ENCODE peak calls at places on chromosomes 6 and 20, in nine cellular contexts. K is AG09319; Y is AG04450; B is omental fat pad; F is uterus; D is NB4; X is pancreas; H is CD8-positive, alpha-beta T cell; Q is GM13976. R is an unnamed sample.

GRCh38 chr6:21263531-21264287 is 329.8 kb upstream of the SOX4 start:
- DNase-seq in K (no peak), Y (no peak), B (no peak), F (no peak), D (peak), X (no peak), H (no peak), Q (peak), R (no peak)

GRCh38 chr20:4781211-4781610 is 59.5 kb downstream of the PRND start:
- DNase-seq in K (no peak), Y (no peak), B (no peak), F (no peak), D (no peak), X (no peak), H (no peak), Q (no peak), R (no peak)

GRCh38 chr20:63453029-63453523 is 19.4 kb downstream of the KCNQ2 start:
- DNase-seq in K (no peak), Y (no peak), B (no peak), F (no peak), D (peak), X (no peak), H (no peak), Q (no peak), R (no peak)

GRCh38 chr20:60262967-60263603 is 304.9 kb downstream of the CDH26 start:
- DNase-seq in K (no peak), Y (no peak), B (no peak), F (no peak), D (peak), X (peak), H (peak), Q (peak), R (peak)

GRCh38 chr6:63441266-63441956 is 121.6 kb upstream of the LGSN start:
- DNase-seq in K (no peak), Y (no peak), B (no peak), F (no peak), D (no peak), X (no peak), H (no peak), Q (no peak), R (no peak)

GRCh38 chr6:45086685-45087084 is 241.4 kb upstream of the RUNX2 start:
- DNase-seq in K (no peak), Y (no peak), B (no peak), F (no peak), D (no peak), X (no peak), H (no peak), Q (no peak), R (no peak)

GRCh38 chr6:136089885-136090284 is 160.2 kb downstream of the MTFR2 start:
- DNase-seq in K (no peak), Y (no peak), B (no peak), F (no peak), D (no peak), X (no peak), H (no peak), Q (no peak), R (no peak)

GRCh38 chr6:3460253-3460652 is 3.4 kb upstream of the SLC22A23 start:
- DNase-seq in K (no peak), Y (no peak), B (no peak), F (no peak), D (no peak), X (no peak), H (no peak), Q (no peak), R (no peak)

GRCh38 chr6:27296106-27296783 is 15.8 kb downstream of the POM121L2 start:
- DNase-seq in K (no peak), Y (no peak), B (no peak), F (no peak), D (no peak), X (no peak), H (no peak), Q (no peak), R (no peak)

GRCh38 chr6:129605962-129606361 is 104.0 kb downstream of the ARHGAP18 start:
- DNase-seq in K (no peak), Y (no peak), B (no peak), F (no peak), D (no peak), X (no peak), H (no peak), Q (no peak), R (no peak)

GRCh38 chr6:20534906-20535305 is 649 bp downstream of the CDKAL1 start:
- DNase-seq in K (no peak), Y (no peak), B (no peak), F (no peak), D (peak), X (no peak), H (no peak), Q (no peak), R (no peak)

GRCh38 chr6:29720863-29721262 is 2.4 kb upstream of the HLA-F start:
- DNase-seq in K (no peak), Y (no peak), B (no peak), F (no peak), D (no peak), X (no peak), H (peak), Q (no peak), R (no peak)

GRCh38 chr20:61271273-61272221 is 19.5 kb downstream of the CDH4 start:
- DNase-seq in K (no peak), Y (no peak), B (no peak), F (no peak), D (no peak), X (no peak), H (no peak), Q (no peak), R (no peak)

GRCh38 chr20:58890454-58891075 is 38.0 kb downstream of the GNAS start:
- DNase-seq in K (peak), Y (no peak), B (no peak), F (peak), D (peak), X (peak), H (peak), Q (peak), R (peak)

GRCh38 chr20:40438161-40438835 is 250.7 kb downstream of the MAFB start:
- DNase-seq in K (no peak), Y (no peak), B (no peak), F (no peak), D (no peak), X (no peak), H (no peak), Q (no peak), R (no peak)

GRCh38 chr6:88422831-88423230 is 256.7 kb upstream of the CNR1 start:
- DNase-seq in K (no peak), Y (no peak), B (no peak), F (no peak), D (no peak), X (no peak), H (no peak), Q (no peak), R (no peak)

GRCh38 chr20:11891827-11892521 is 25.7 kb upstream of the BTBD3 start:
- DNase-seq in K (no peak), Y (no peak), B (peak), F (peak), D (peak), X (peak), H (peak), Q (peak), R (peak)

GRCh38 chr20:63469713-63470101 is 2.7 kb downstream of the KCNQ2 start:
- DNase-seq in K (no peak), Y (no peak), B (no peak), F (no peak), D (no peak), X (no peak), H (no peak), Q (no peak), R (no peak)

GRCh38 chr6:79461205-79461604 is 76.0 kb downstream of the LCA5 start:
- DNase-seq in K (no peak), Y (no peak), B (no peak), F (no peak), D (no peak), X (peak), H (no peak), Q (no peak), R (no peak)

GRCh38 chr6:45959534-45960195 is 56.0 kb downstream of the CLIC5 start:
- DNase-seq in K (no peak), Y (no peak), B (no peak), F (no peak), D (no peak), X (no peak), H (no peak), Q (no peak), R (no peak)

GRCh38 chr20:62246431-62246830 is 8.1 kb downstream of the OSBPL2 start:
- DNase-seq in K (no peak), Y (no peak), B (no peak), F (no peak), D (no peak), X (no peak), H (no peak), Q (no peak), R (no peak)

GRCh38 chr6:21595951-21596378 is 2.4 kb downstream of the SOX4 start:
- DNase-seq in K (no peak), Y (no peak), B (no peak), F (peak), D (no peak), X (peak), H (no peak), Q (peak), R (peak)

GRCh38 chr6:156890627-156891300 is 113.6 kb downstream of the ARID1B start:
- DNase-seq in K (no peak), Y (no peak), B (no peak), F (no peak), D (no peak), X (no peak), H (no peak), Q (no peak), R (no peak)

GRCh38 chr20:44616604-44616964 is 34.2 kb downstream of the PKIG start:
- DNase-seq in K (no peak), Y (no peak), B (no peak), F (peak), D (no peak), X (no peak), H (no peak), Q (no peak), R (no peak)

GRCh38 chr6:79463721-79464120 is 73.5 kb downstream of the LCA5 start:
- DNase-seq in K (no peak), Y (no peak), B (no peak), F (no peak), D (no peak), X (no peak), H (no peak), Q (no peak), R (no peak)

GRCh38 chr20:47561603-47562583 is 60.2 kb downstream of the NCOA3 start:
- DNase-seq in K (no peak), Y (no peak), B (no peak), F (no peak), D (no peak), X (no peak), H (no peak), Q (no peak), R (no peak)

GRCh38 chr6:56570434-56571359 is 72.0 kb downstream of the DST start:
- DNase-seq in K (no peak), Y (no peak), B (no peak), F (no peak), D (peak), X (no peak), H (no peak), Q (peak), R (no peak)

GRCh38 chr6:101396552-101397173 is 3.2 kb downstream of the GRIK2 start:
- DNase-seq in K (peak), Y (no peak), B (peak), F (no peak), D (peak), X (peak), H (peak), Q (peak), R (peak)

GRCh38 chr6:92635553-92636153 is 783.7 kb downstream of the EPHA7 start:
- DNase-seq in K (no peak), Y (no peak), B (no peak), F (no peak), D (no peak), X (no peak), H (no peak), Q (no peak), R (no peak)

GRCh38 chr6:107113460-107114212 is 1.7 kb downstream of the BEND3 start:
- DNase-seq in K (no peak), Y (no peak), B (no peak), F (peak), D (peak), X (peak), H (no peak), Q (no peak), R (no peak)

GRCh38 chr6:143335865-143336264 is 114.6 kb downstream of the ADAT2 start:
- DNase-seq in K (no peak), Y (no peak), B (no peak), F (no peak), D (no peak), X (no peak), H (no peak), Q (no peak), R (no peak)

GRCh38 chr6:25645916-25646315 is 6.1 kb upstream of the SCGN start:
- DNase-seq in K (no peak), Y (no peak), B (no peak), F (no peak), D (no peak), X (no peak), H (no peak), Q (no peak), R (no peak)

DNA sequence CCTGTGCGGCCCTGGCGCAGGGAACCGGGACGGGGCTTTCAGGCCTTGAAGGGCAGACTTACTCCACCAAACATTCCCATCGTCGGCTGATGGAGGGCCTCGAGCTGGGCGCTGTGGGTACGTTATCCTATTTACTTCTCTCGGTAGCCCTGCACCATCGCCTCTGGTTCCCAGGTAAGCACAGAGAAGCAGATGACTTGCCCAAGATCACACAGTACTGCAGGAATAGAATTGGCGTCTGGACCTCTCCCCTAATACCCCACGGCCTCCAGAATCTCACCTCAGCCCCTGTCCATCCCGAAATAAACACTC is 46.4 kb downstream of the PDYN start:
- DNase-seq in K (no peak), Y (no peak), B (no peak), F (no peak), D (no peak), X (no peak), H (no peak), Q (no peak), R (no peak)
- TF ChIP-seq CTCF in K (no peak), Y (no peak), B (no peak), F (no peak), D (no peak), X (no peak), H (no peak), Q (no peak), R (no peak)

DNA sequence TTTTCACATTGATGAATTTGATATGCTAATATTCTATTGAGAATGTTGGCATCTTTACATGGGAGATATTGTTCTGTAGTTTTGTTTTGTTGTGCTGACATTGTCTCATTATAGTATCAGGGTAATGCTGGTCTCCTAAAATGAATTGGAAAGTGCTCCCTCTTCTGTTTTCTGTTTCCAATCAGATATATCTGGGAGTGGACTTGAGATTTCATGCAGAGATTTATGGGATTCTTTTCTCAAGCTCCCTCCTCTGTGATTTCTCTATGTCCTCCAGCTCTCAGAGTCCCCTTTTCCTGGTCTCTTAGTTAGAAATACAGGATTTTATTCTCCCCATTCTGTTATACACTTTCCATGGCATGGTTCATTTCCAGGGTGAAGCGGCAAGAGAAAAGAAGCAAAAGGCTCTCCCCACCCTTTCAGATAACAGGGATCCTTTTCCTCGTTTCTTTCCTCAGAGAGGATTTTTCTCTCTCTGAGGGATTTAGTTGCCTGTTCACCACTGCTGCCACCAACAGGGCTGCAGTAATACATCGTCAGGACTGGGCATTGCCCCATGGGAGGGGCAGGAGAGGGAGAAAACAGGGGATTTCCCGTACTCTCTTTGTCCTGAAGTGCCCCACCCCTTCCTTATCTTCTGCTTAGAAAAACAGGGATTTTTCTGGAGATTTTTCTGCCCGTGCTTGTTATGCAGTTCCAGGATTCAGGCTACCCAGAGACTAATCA is 59.3 kb upstream of the STMND1 start:
- DNase-seq in K (no peak), Y (no peak), B (peak), F (no peak), D (no peak), X (peak), H (no peak), Q (no peak), R (no peak)
- TF ChIP-seq CTCF in K (peak), Y (peak), B (no peak), F (no peak), D (peak), X (peak), H (no peak), Q (no peak), R (peak)

DNA sequence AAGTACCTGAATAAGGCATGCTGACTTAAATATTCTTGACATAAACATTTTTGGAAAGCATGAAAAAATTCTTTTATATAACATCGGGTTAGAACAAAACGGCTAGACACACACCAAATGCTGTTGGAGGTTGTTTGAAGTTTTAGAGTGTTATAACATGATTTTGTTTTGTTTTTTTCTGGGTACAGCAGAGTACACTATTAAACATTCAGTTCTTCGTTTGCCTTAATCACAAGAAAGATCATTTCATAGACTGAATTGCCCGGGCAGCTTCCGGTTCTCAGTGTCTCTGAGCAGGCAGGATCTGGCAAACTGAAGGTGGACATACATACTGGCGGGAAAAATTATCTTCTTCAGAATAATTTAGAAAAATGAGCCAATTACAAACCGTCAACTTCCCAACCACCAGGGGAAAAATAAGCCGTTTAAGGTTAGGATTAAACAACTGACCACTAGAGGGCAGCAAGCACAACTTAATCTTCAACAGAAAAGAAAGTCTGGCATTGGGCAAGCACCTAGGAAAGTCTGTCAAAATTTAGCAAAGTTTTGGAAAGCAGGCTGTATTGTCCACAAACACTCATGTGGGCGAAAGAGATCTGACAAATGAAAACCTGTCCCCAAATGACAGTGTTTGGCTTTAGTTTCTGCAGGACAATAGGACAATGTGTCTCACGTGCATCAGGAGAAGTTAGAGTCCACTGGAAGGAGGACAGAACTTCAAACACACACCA is 15.0 kb downstream of the ZNF217 start:
- DNase-seq in K (peak), Y (peak), B (no peak), F (peak), D (peak), X (peak), H (peak), Q (peak), R (peak)
- TF ChIP-seq CTCF in K (peak), Y (peak), B (peak), F (peak), D (peak), X (peak), H (peak), Q (peak), R (peak)

GRCh38 chr20:32438331-32438858 is 80.3 kb downstream of the ASXL1 start:
- DNase-seq in K (no peak), Y (no peak), B (no peak), F (no peak), D (no peak), X (no peak), H (no peak), Q (peak), R (no peak)

GRCh38 chr20:32440758-32441078 is 82.6 kb downstream of the ASXL1 start:
- DNase-seq in K (no peak), Y (no peak), B (no peak), F (no peak), D (no peak), X (no peak), H (no peak), Q (no peak), R (no peak)

GRCh38 chr20:32440069-32440757 is 82.1 kb downstream of the ASXL1 start:
- DNase-seq in K (no peak), Y (no peak), B (no peak), F (no peak), D (no peak), X (no peak), H (no peak), Q (no peak), R (no peak)

GRCh38 chr20:32437391-32438074 is 79.4 kb downstream of the ASXL1 start:
- DNase-seq in K (no peak), Y (no peak), B (no peak), F (no peak), D (no peak), X (peak), H (peak), Q (peak), R (no peak)

GRCh38 chr20:32439132-32439829 is 81.2 kb downstream of the ASXL1 start:
- DNase-seq in K (peak), Y (peak), B (no peak), F (no peak), D (peak), X (no peak), H (no peak), Q (no peak), R (no peak)
- TF ChIP-seq CTCF in K (no peak), Y (peak), B (no peak), F (no peak), D (peak), X (no peak), H (no peak), Q (no peak), R (no peak)

DNA sequence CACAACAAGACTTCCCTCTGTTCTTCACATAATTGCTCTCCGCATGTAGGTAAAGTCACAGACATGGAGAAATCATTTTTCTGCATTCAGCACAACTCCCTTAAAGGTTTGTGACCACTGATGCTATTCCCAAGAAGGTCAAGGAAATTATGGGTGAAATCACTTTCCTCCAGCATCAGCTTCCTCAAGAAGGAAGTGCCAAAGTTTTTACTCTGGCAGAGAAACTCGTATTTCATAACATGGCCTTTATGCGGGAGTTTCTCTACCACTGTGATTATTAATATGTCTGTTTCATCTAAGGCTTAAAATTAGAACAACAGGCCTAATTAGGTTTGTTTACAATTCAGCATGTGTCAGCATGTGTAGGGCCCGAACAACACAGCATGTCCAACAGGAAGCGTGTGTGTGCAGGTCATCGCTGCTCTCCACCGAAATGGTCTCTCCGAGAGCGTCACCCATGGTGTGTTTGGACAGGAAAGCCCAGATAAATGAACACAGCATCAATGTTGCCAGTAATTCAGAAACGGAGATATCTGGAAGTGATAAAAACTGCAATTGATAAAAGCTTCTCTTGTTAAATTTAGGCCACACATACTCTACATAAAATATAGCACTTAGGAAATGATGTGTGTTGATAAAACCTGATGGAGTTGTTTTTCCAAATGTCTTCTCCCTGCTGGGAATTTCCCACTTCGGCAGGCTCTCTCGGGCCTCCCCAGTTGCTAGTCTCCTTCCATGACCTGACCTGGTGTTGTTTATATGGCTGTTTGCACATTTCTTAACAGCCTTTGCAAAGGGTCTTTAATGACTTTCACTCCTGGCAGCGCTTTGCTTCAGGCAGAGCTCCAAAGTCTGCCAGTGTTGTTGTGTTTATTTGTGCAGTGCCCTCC is 265.0 kb upstream of the CEP162 start:
- DNase-seq in K (no peak), Y (no peak), B (no peak), F (no peak), D (no peak), X (no peak), H (no peak), Q (no peak), R (no peak)
- TF ChIP-seq CTCF in K (no peak), Y (no peak), B (no peak), F (no peak), D (no peak), X (no peak), H (no peak), Q (no peak), R (no peak)

R was measured in neural crest cell.